ENCODE peak calls at places on chromosomes 5 and 9, in eight cellular contexts. V is mesendoderm, W is fibroblast of pulmonary artery, A is H4, J is GM06990, L is HCT116, Q is GM20000, K is kidney glomerular epithelial cell. O is an unnamed sample.

GRCh38 chr5:150298701-150299451 is 3.8 kb downstream of the ARSI start:
- DNase-seq in V (no peak), W (peak; percentile 89), A (peak; percentile 75), J (no peak), L (no peak), Q (no peak), K (peak; percentile 60), O (peak; percentile 77)

GRCh38 chr9:7117676-7118561 is 360.1 kb downstream of the KDM4C start:
- DNase-seq in V (no peak), W (peak; percentile 48), A (peak; percentile 4), J (peak; percentile 44), L (no peak), Q (peak; percentile 38), K (no peak), O (no peak)

GRCh38 chr9:124272118-124272517 is 14.4 kb downstream of the NEK6 start:
- DNase-seq in V (no peak), W (no peak), A (no peak), J (no peak), L (no peak), Q (no peak), K (no peak), O (peak; percentile 69)

GRCh38 chr5:159209438-159210305 is at the start of gene RNF145:
- DNase-seq in V (peak; percentile 81), W (peak; percentile 86), A (peak; percentile 72), J (peak; percentile 94), L (peak; percentile 68), Q (peak; percentile 96), K (peak; percentile 65), O (peak; percentile 64)

GRCh38 chr9:125119643-125120286 is 23.6 kb downstream of the SCAI start:
- DNase-seq in V (peak; percentile 31), W (no peak), A (no peak), J (no peak), L (no peak), Q (no peak), K (no peak), O (no peak)

GRCh38 chr5:135353952-135354721 is 44.9 kb downstream of the MACROH2A1 start:
- DNase-seq in V (no peak), W (peak; percentile 84), A (no peak), J (no peak), L (no peak), Q (no peak), K (no peak), O (no peak)

GRCh38 chr5:76283670-76284069 is 119.4 kb upstream of the IQGAP2 start:
- DNase-seq in V (peak; percentile 21), W (no peak), A (no peak), J (no peak), L (no peak), Q (no peak), K (no peak), O (no peak)

GRCh38 chr9:89635816-89636215 is 31.0 kb downstream of the GADD45G start:
- DNase-seq in V (no peak), W (peak; percentile 8), A (no peak), J (no peak), L (no peak), Q (no peak), K (peak; percentile 70), O (no peak)

GRCh38 chr9:91433180-91433579 is 9.5 kb upstream of the NFIL3 start:
- DNase-seq in V (no peak), W (peak; percentile 90), A (peak; percentile 92), J (no peak), L (peak; percentile 78), Q (peak; percentile 45), K (peak; percentile 93), O (peak; percentile 68)

GRCh38 chr5:148209151-148209550 is 6.3 kb downstream of the SPINK6 start:
- DNase-seq in V (no peak), W (no peak), A (no peak), J (no peak), L (no peak), Q (no peak), K (no peak), O (no peak)

GRCh38 chr9:85600675-85601263 is 141.0 kb downstream of the AGTPBP1 start:
- DNase-seq in V (peak; percentile 90), W (no peak), A (peak; percentile 19), J (no peak), L (no peak), Q (no peak), K (no peak), O (no peak)

GRCh38 chr5:178453224-178453623 is 137.0 kb downstream of the COL23A1 start:
- DNase-seq in V (no peak), W (no peak), A (peak; percentile 57), J (no peak), L (no peak), Q (no peak), K (peak; percentile 77), O (no peak)

GRCh38 chr5:165502893-165503696 is 1997.7 kb downstream of the MAT2B start:
- DNase-seq in V (peak; percentile 45), W (no peak), A (no peak), J (no peak), L (no peak), Q (no peak), K (no peak), O (no peak)

GRCh38 chr5:93511445-93511844 is 69.6 kb downstream of the NR2F1-AS1 start:
- DNase-seq in V (no peak), W (no peak), A (no peak), J (no peak), L (no peak), Q (no peak), K (no peak), O (no peak)

GRCh38 chr9:103530934-103531333 is 535.8 kb downstream of the CYLC2 start:
- DNase-seq in V (no peak), W (no peak), A (peak; percentile 43), J (no peak), L (no peak), Q (no peak), K (no peak), O (no peak)

GRCh38 chr5:60945760-60946253 is 802 bp downstream of the NDUFAF2 start:
- DNase-seq in V (peak; percentile 53), W (peak; percentile 61), A (peak; percentile 22), J (no peak), L (no peak), Q (peak; percentile 24), K (peak; percentile 28), O (peak; percentile 45)

GRCh38 chr5:148981353-148981752 is 81.5 kb downstream of the SH3TC2 start:
- DNase-seq in V (no peak), W (no peak), A (no peak), J (no peak), L (no peak), Q (no peak), K (no peak), O (no peak)

GRCh38 chr5:90438100-90438499 is 28.5 kb upstream of the CETN3 start:
- DNase-seq in V (no peak), W (peak; percentile 50), A (no peak), J (no peak), L (no peak), Q (no peak), K (no peak), O (no peak)

GRCh38 chr5:119105971-119106370 is 35.1 kb downstream of the DMXL1 start:
- DNase-seq in V (peak; percentile 88), W (peak; percentile 13), A (no peak), J (no peak), L (no peak), Q (no peak), K (no peak), O (peak; percentile 84)

GRCh38 chr9:98915599-98915998 is 28.1 kb upstream of the COL15A1 start:
- DNase-seq in V (no peak), W (no peak), A (no peak), J (no peak), L (no peak), Q (no peak), K (no peak), O (no peak)

GRCh38 chr5:30781642-30782041 is 411.8 kb upstream of the CDH6 start:
- DNase-seq in V (peak; percentile 6), W (no peak), A (no peak), J (no peak), L (no peak), Q (no peak), K (no peak), O (no peak)

GRCh38 chr5:146068977-146069779 is 36.2 kb downstream of the PLAC8L1 start:
- DNase-seq in V (no peak), W (no peak), A (no peak), J (no peak), L (no peak), Q (peak; percentile 27), K (no peak), O (no peak)

GRCh38 chr5:179872356-179873160 is 13.9 kb upstream of the MRNIP start:
- DNase-seq in V (no peak), W (no peak), A (no peak), J (no peak), L (no peak), Q (no peak), K (no peak), O (no peak)

GRCh38 chr5:145540375-145540774 is 294.8 kb downstream of the PRELID2 start:
- DNase-seq in V (no peak), W (peak; percentile 21), A (no peak), J (no peak), L (no peak), Q (no peak), K (no peak), O (no peak)

GRCh38 chr5:37664551-37664950 is 175.3 kb downstream of the GDNF start:
- DNase-seq in V (no peak), W (no peak), A (no peak), J (no peak), L (no peak), Q (no peak), K (no peak), O (no peak)

GRCh38 chr5:34586117-34586885 is 69.8 kb upstream of the RAI14 start:
- DNase-seq in V (no peak), W (peak; percentile 97), A (peak; percentile 42), J (no peak), L (no peak), Q (no peak), K (peak; percentile 46), O (no peak)

GRCh38 chr9:110775724-110776123 is 107.1 kb downstream of the MUSK start:
- DNase-seq in V (no peak), W (no peak), A (no peak), J (no peak), L (no peak), Q (no peak), K (no peak), O (no peak)

O was measured in foreskin melanocyte.